ENCODE peak calls at places on chromosomes 7 and 10, in four cellular contexts. K, L, Q and W are unnamed samples.
A peak's percentile ranks its signal among the peaks of the same experiment; 100 is the strongest.

GRCh38 chr10:86178401-86179142 is 188.0 kb downstream of the GRID1 start:
- DNase-seq in K (no peak), L (no peak), Q (peak; percentile 63), W (no peak)

GRCh38 chr10:33066558-33067236 is 108.7 kb upstream of the ITGB1 start:
- DNase-seq in K (no peak), L (no peak), Q (no peak), W (no peak)

GRCh38 chr7:108406474-108406873 is 49.8 kb downstream of the NRCAM start:
- DNase-seq in K (no peak), L (no peak), Q (no peak), W (no peak)

GRCh38 chr10:28284126-28284525 is 18.7 kb downstream of the MPP7 start:
- DNase-seq in K (no peak), L (no peak), Q (no peak), W (no peak)

GRCh38 chr7:48760528-48761265 is 163.7 kb upstream of the CDC14C start:
- DNase-seq in K (no peak), L (no peak), Q (no peak), W (no peak)

GRCh38 chr7:155874411-155874810 is 62.1 kb upstream of the SHH start:
- DNase-seq in K (no peak), L (no peak), Q (no peak), W (no peak)

GRCh38 chr7:11786186-11786585 is 45.8 kb downstream of the THSD7A start:
- DNase-seq in K (no peak), L (no peak), Q (no peak), W (no peak)

GRCh38 chr7:134514663-134515062 is 12.7 kb upstream of the AKR1B10 start:
- DNase-seq in K (no peak), L (no peak), Q (no peak), W (peak; percentile 45)

GRCh38 chr10:71608863-71609768 is 110.5 kb downstream of the C10orf105 start:
- DNase-seq in K (no peak), L (peak; percentile 87), Q (peak; percentile 87), W (peak; percentile 48)

GRCh38 chr7:41339913-41340676 is 362.8 kb downstream of the INHBA start:
- DNase-seq in K (no peak), L (no peak), Q (no peak), W (no peak)

GRCh38 chr7:123649956-123650355 is 5.7 kb upstream of the LMOD2 start:
- DNase-seq in K (no peak), L (no peak), Q (no peak), W (no peak)

GRCh38 chr10:85787393-85787792 is 579.2 kb downstream of the GRID1 start:
- DNase-seq in K (no peak), L (no peak), Q (no peak), W (no peak)

GRCh38 chr7:28458732-28459131 is 46.4 kb downstream of the CREB5 start:
- DNase-seq in K (no peak), L (no peak), Q (no peak), W (no peak)

GRCh38 chr7:148699772-148700629 is 1.3 kb downstream of the CUL1 start:
- DNase-seq in K (no peak), L (no peak), Q (no peak), W (peak; percentile 11)

GRCh38 chr7:141481971-141482370 is 69.2 kb upstream of the AGK start:
- DNase-seq in K (no peak), L (no peak), Q (no peak), W (no peak)

GRCh38 chr10:124225029-124225467 is 131.7 kb upstream of the CHST15 start:
- DNase-seq in K (no peak), L (no peak), Q (no peak), W (peak; percentile 56)

GRCh38 chr7:73645643-73646182 is 21.4 kb upstream of the MLXIPL start:
- DNase-seq in K (no peak), L (no peak), Q (no peak), W (no peak)

GRCh38 chr7:157989611-157990010 is 598.0 kb downstream of the PTPRN2 start:
- DNase-seq in K (no peak), L (no peak), Q (peak; percentile 44), W (no peak)

GRCh38 chr10:22684707-22685106 is 29.7 kb downstream of the PIP4K2A start:
- DNase-seq in K (no peak), L (no peak), Q (no peak), W (no peak)

GRCh38 chr7:139023076-139023475 is 12.8 kb downstream of the ZC3HAV1L start:
- DNase-seq in K (no peak), L (no peak), Q (no peak), W (no peak)

GRCh38 chr7:101555921-101556275 is 73.2 kb downstream of the MYL10 start:
- DNase-seq in K (peak; percentile 24), L (peak; percentile 51), Q (peak; percentile 40), W (no peak)

GRCh38 chr7:36661135-36661840 is 63.0 kb downstream of the AOAH start:
- DNase-seq in K (no peak), L (no peak), Q (no peak), W (no peak)

GRCh38 chr7:5423844-5424688 is 432 bp upstream of the TNRC18 start:
- DNase-seq in K (peak; percentile 94), L (peak; percentile 94), Q (peak; percentile 95), W (peak; percentile 56)

GRCh38 chr7:106895246-106895864 is 30.3 kb downstream of the PIK3CG start:
- DNase-seq in K (no peak), L (no peak), Q (no peak), W (no peak)

GRCh38 chr10:97858001-97858439 is 8.4 kb downstream of the GOLGA7B start:
- DNase-seq in K (no peak), L (no peak), Q (no peak), W (no peak)

GRCh38 chr7:2005746-2006145 is 227.0 kb downstream of the MAD1L1 start:
- DNase-seq in K (peak; percentile 29), L (peak; percentile 42), Q (no peak), W (no peak)

GRCh38 chr7:76515999-76516443 is 5.7 kb downstream of the UPK3B start:
- DNase-seq in K (no peak), L (no peak), Q (peak; percentile 85), W (no peak)
- H3K4me1 ChIP-seq in K (peaks cover 6% of the 10 kb centered on the region), L (peaks cover 4% of the 10 kb centered on the region), Q (peaks cover 8% of the 10 kb centered on the region), W (no peaks in the 10 kb centered on the region)

GRCh38 chr10:73810358-73810734 is 1.1 kb downstream of the NDST2 start:
- DNase-seq in K (no peak), L (no peak), Q (no peak), W (peak; percentile 14)

GRCh38 chr10:73806176-73806950 is 5.0 kb downstream of the NDST2 start:
- DNase-seq in K (no peak), L (no peak), Q (peak; percentile 47), W (no peak)

GRCh38 chr10:73808021-73808815 is 3.2 kb downstream of the NDST2 start:
- DNase-seq in K (no peak), L (no peak), Q (no peak), W (no peak)

GRCh38 chr10:73809061-73809818 is 2.2 kb downstream of the NDST2 start:
- DNase-seq in K (no peak), L (no peak), Q (no peak), W (no peak)

GRCh38 chr10:73807471-73807870 is 3.9 kb downstream of the NDST2 start:
- DNase-seq in K (no peak), L (no peak), Q (peak; percentile 52), W (no peak)
- H3K4me3 ChIP-seq in K (no peak overlapping the region), L (no peak overlapping the region), Q (no peak overlapping the region), W (no peak overlapping the region)

DNA sequence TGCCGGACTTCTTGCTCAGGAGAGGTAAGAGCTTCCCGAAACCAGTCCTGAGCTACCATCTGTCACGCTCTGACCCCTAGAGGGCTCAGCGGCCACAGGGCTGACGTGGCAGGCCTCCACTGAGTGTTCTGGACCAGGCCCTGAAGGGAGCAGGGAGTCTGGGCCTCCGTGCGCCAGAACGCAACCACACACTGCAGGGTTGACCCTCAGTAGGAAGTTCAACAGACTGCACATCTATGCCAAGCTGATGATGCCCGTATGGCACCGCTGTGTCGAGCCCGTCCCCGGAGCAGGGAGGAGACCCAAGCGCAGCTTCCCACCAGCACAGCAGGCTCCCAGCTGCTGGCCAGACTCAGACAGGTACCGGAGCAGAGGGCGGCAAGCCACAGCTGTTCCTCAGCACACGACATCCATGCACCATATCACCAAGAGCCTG is 39.2 kb downstream of the CAMK2B start:
- DNase-seq in K (peak; percentile 49), L (peak; percentile 70), Q (peak; percentile 38), W (no peak)
- H3K4me1 ChIP-seq in K (no peaks in the 10 kb centered on the region), L (peaks cover 37% of the 10 kb centered on the region), Q (peaks cover 4% of the 10 kb centered on the region), W (no peaks in the 10 kb centered on the region)

GRCh38 chr7:98869374-98870070 is at the start of gene TMEM130:
- DNase-seq in K (no peak), L (no peak), Q (peak; percentile 63), W (no peak)

GRCh38 chr7:98870807-98871491 is 1.1 kb upstream of the TMEM130 start:
- DNase-seq in K (no peak), L (no peak), Q (peak; percentile 54), W (no peak)

GRCh38 chr7:98868450-98868849 is 1.4 kb downstream of the TMEM130 start:
- DNase-seq in K (no peak), L (no peak), Q (no peak), W (no peak)

GRCh38 chr7:98869001-98869373 is 827 bp downstream of the TMEM130 start:
- DNase-seq in K (no peak), L (no peak), Q (no peak), W (no peak)

GRCh38 chr7:98870071-98870651 is 347 bp upstream of the TMEM130 start:
- DNase-seq in K (no peak), L (peak; percentile 67), Q (peak; percentile 74), W (peak; percentile 33)
- H3K4me3 ChIP-seq in K (peak overlapping the region; percentile 26), L (peak overlapping the region; percentile 40), Q (peak overlapping the region; percentile 34), W (peak overlapping the region; percentile 24)

GRCh38 chr7:44076101-44076895 is 6.0 kb downstream of the POLM start:
- DNase-seq in K (no peak), L (no peak), Q (no peak), W (no peak)
- H3K4me1 ChIP-seq in K (peaks cover 22% of the 10 kb centered on the region), L (peaks cover 59% of the 10 kb centered on the region), Q (peaks cover 12% of the 10 kb centered on the region), W (peaks cover 19% of the 10 kb centered on the region)

DNA sequence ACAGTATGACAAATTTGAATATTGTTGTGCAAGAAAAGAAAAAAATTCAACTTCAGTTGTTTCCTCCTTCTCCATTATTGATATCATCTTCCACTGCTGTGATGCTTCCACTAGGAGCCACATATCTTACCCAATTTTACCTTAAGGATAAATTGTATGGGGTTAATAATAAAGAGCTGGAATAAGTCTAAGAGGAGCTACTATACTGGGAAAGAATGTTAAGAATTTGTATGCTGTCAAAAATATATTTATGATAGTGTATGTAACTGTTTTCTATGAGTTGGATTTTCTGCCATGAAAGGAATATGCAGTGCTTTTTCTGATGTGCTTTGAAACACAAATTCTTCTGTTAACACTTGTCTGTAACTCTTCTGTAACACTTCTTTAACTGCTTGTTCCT is 219.1 kb downstream of the VTI1A start:
- DNase-seq in K (no peak), L (no peak), Q (no peak), W (no peak)
- H3K4me3 ChIP-seq in K (no peak overlapping the region), L (no peak overlapping the region), Q (no peak overlapping the region), W (no peak overlapping the region)

GRCh38 chr10:69359089-69360025 is 57.4 kb downstream of the TACR2 start:
- DNase-seq in K (no peak), L (peak; percentile 17), Q (no peak), W (peak; percentile 52)
- H3K4me1 ChIP-seq in K (peaks cover 52% of the 10 kb centered on the region), L (peaks cover 44% of the 10 kb centered on the region), Q (peaks cover 39% of the 10 kb centered on the region), W (peaks cover 51% of the 10 kb centered on the region)

DNA sequence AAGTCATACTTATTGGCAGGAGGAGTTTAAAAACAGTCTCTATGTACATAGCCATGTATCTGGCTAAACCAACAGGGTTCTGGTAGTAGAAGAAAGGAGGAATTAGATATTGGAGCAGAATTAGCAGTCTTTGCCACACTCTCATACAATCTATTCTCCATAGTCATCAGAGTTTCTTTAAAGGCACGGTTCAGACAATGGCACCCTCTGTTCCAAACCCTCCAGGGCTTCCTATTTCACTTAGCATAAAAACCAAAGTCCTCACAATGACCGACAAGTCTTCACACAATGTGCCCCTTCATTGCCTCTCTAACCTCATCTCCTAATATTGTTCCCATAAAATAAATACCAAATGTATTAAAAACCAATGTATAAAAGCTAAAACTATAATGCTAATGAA is 12.7 kb downstream of the ZNF438 start:
- DNase-seq in K (no peak), L (no peak), Q (no peak), W (no peak)
- H3K4me3 ChIP-seq in K (no peak overlapping the region), L (no peak overlapping the region), Q (no peak overlapping the region), W (no peak overlapping the region)